ENCODE peak calls at places on chromosomes 7 and 10, in four cellular contexts. Y is HTR-8/SVneo; Z is CD4-positive, CD25-positive, alpha-beta regulatory T cell; K is EL. U is an unnamed sample.

GRCh38 chr7:36047254-36047653 is 105.8 kb upstream of the EEPD1 start:
- DNase-seq in Z (no peak), Y (no peak), K (peak), U (no peak)

GRCh38 chr7:148481965-148482626 is 108.5 kb upstream of the C7orf33 start:
- DNase-seq in K (no peak), Z (no peak), Y (no peak), U (no peak)

GRCh38 chr10:81889181-81889769 is 14.3 kb downstream of the NRG3 start:
- DNase-seq in Y (no peak), K (no peak), Z (no peak), U (no peak)

GRCh38 chr10:102776779-102777417 is 33.1 kb downstream of the WBP1L start:
- DNase-seq in K (peak), Z (no peak), Y (peak), U (no peak)

GRCh38 chr10:101653536-101653935 is 41.4 kb downstream of the FBXW4 start:
- DNase-seq in Y (no peak), K (no peak), Z (no peak), U (no peak)

GRCh38 chr10:103823706-103824272 is 31.6 kb downstream of the SH3PXD2A start:
- DNase-seq in Z (no peak), Y (no peak), K (no peak), U (no peak)

GRCh38 chr7:137978464-137979237 is 23.2 kb downstream of the CREB3L2 start:
- DNase-seq in K (peak), Z (no peak), Y (peak), U (no peak)

GRCh38 chr10:119337796-119338432 is 130.5 kb downstream of the GRK5 start:
- DNase-seq in Z (no peak), Y (peak), K (peak), U (no peak)

GRCh38 chr10:3548702-3549101 is 236.3 kb downstream of the KLF6 start:
- DNase-seq in K (peak), Z (no peak), Y (no peak), U (no peak)

GRCh38 chr7:121697731-121698396 is 175.1 kb upstream of the PTPRZ1 start:
- DNase-seq in K (no peak), Y (no peak), Z (no peak), U (no peak)

GRCh38 chr7:861222-861621 is 15.1 kb upstream of the GET4 start:
- DNase-seq in Y (no peak), K (no peak), Z (no peak), U (no peak)

GRCh38 chr10:119608316-119609155 is 11.8 kb upstream of the TIAL1 start:
- DNase-seq in Y (no peak), K (peak), Z (peak), U (no peak)

GRCh38 chr10:71509444-71509843 is 112.7 kb downstream of the CDH23 start:
- DNase-seq in Y (no peak), K (no peak), Z (no peak), U (no peak)

GRCh38 chr7:2754086-2754485 is 66.1 kb downstream of the AMZ1 start:
- DNase-seq in Y (no peak), Z (no peak), K (no peak), U (no peak)

GRCh38 chr7:66768865-66769832 is 28.6 kb downstream of the RABGEF1 start:
- DNase-seq in Z (no peak), K (peak), Y (no peak), U (peak)

GRCh38 chr10:17872191-17873091 is 63.3 kb downstream of the MRC1 start:
- DNase-seq in K (peak), Z (peak), Y (peak), U (no peak)

GRCh38 chr10:116787018-116787674 is 44.8 kb upstream of the HSPA12A start:
- DNase-seq in K (no peak), Y (no peak), Z (no peak), U (no peak)

GRCh38 chr7:91852263-91852741 is 28.2 kb downstream of the MTERF1 start:
- DNase-seq in Y (no peak), K (peak), Z (peak), U (no peak)

GRCh38 chr7:518630-519428 is 817 bp downstream of the PDGFA start:
- DNase-seq in Z (peak), Y (peak), K (peak), U (peak)